ENCODE peak calls at places on chromosomes 2 and 18, in five cellular contexts. O, Y, U, G and V are unnamed samples.

GRCh38 chr18:49161627-49162026 is 210.9 kb upstream of the SMAD7 start:
- DNase-seq in O (peak; percentile 10), U (no peak), Y (no peak), G (no peak), V (no peak)

GRCh38 chr2:3913252-3913651 is 209.9 kb downstream of the DCDC2C start:
- DNase-seq in U (no peak), O (no peak), Y (no peak), G (no peak), V (no peak)

GRCh38 chr2:216379955-216380354 is 7.7 kb upstream of the MARCHF4 start:
- DNase-seq in Y (no peak), U (no peak), G (no peak), O (peak; percentile 45), V (no peak)

GRCh38 chr18:22841840-22842239 is 91.3 kb upstream of the RBBP8 start:
- DNase-seq in U (no peak), Y (no peak), G (no peak), O (no peak), V (no peak)

GRCh38 chr2:45353879-45354278 is 257.2 kb downstream of the SRBD1 start:
- DNase-seq in Y (no peak), G (peak; percentile 51), O (no peak), U (no peak), V (no peak)

GRCh38 chr2:27291865-27292264 is 9.6 kb downstream of the TRIM54 start:
- DNase-seq in G (peak; percentile 44), U (no peak), O (no peak), Y (no peak), V (no peak)

GRCh38 chr2:26692814-26693286 is 328 bp downstream of the KCNK3 start:
- DNase-seq in O (peak; percentile 83), Y (no peak), U (no peak), G (no peak), V (no peak)

GRCh38 chr18:76546282-76546572 is 51.2 kb upstream of the ZNF516 start:
- DNase-seq in O (no peak), G (no peak), Y (no peak), U (no peak), V (no peak)

GRCh38 chr18:70339915-70340314 is 51.1 kb downstream of the SOCS6 start:
- DNase-seq in G (no peak), O (no peak), Y (no peak), U (no peak), V (no peak)

GRCh38 chr18:36610716-36611115 is 218.1 kb downstream of the TPGS2 start:
- DNase-seq in Y (no peak), O (no peak), G (no peak), U (no peak), V (no peak)

GRCh38 chr2:11811036-11811654 is 64.7 kb downstream of the LPIN1 start:
- DNase-seq in Y (no peak), O (no peak), G (no peak), U (no peak), V (no peak)

GRCh38 chr2:88601302-88601701 is 26.0 kb downstream of the EIF2AK3 start:
- DNase-seq in Y (no peak), G (no peak), O (peak; percentile 28), U (no peak), V (no peak)

GRCh38 chr2:227127236-227127635 is 36.8 kb downstream of the COL4A4 start:
- DNase-seq in G (no peak), U (no peak), O (no peak), Y (no peak), V (no peak)

GRCh38 chr18:58269931-58270330 is 225.9 kb downstream of the NEDD4L start:
- DNase-seq in O (no peak), G (no peak), U (no peak), Y (no peak), V (no peak)

GRCh38 chr18:3097082-3097481 is 84.1 kb upstream of the LPIN2 start:
- DNase-seq in G (no peak), U (no peak), Y (no peak), O (no peak), V (no peak)

GRCh38 chr2:198374375-198375072 is 570.1 kb downstream of the PLCL1 start:
- DNase-seq in O (peak; percentile 12), G (peak; percentile 51), Y (no peak), U (peak; percentile 71), V (no peak)

GRCh38 chr2:20126040-20126439 is 74.6 kb upstream of the LAPTM4A start:
- DNase-seq in U (no peak), Y (no peak), G (no peak), O (no peak), V (no peak)

GRCh38 chr2:68391099-68391498 is 26.0 kb downstream of the PLEK start:
- DNase-seq in O (no peak), U (no peak), G (no peak), Y (no peak), V (no peak)

GRCh38 chr2:96739051-96739632 is 722 bp downstream of the LMAN2L start:
- DNase-seq in G (no peak), Y (no peak), U (no peak), O (no peak), V (no peak)

GRCh38 chr2:15811367-15811766 is 129.0 kb upstream of the MYCN start:
- DNase-seq in O (no peak), U (no peak), G (no peak), Y (no peak), V (no peak)
- TF ChIP-seq EP300 in O (no peak), U (no peak), G (no peak), Y (no peak), V (no peak)

DNA sequence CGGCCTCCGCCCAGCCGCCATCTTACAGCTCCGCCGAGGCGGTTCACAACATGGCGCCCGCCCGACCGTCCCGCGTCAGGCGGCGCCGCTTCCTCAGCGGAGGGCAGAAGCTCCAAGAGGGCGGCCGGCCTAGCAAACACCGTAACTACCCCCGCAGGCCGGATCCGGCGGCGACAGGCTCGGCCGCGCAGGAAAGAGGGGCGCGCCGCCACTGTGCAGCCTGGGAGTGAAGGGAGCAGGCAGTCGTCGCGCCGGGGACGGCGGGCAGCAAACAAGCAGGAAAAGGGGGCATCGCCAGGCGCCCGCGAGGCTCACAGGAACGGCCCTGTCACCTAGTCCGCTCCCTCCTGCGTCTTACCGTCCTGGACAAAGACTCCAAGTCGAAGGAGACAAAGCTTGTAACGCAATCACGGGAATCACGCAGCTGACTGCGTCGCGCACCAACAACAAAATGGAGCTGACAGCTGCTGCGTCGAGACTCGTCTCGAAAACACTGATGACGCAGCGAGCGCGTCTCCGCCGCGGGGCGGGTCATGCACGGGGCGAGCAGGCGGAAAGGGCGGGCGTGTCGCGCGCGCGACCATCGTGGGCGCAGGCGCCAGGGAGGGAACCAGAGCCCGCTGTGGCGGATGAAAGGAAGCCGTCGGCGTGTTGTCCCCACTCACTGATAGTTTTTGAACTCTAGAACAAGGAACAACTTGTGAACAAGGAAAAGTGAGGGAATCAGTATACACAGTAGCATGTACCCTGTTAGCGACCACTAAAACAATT is at the start of gene CLK1:
- DNase-seq in Y (peak; percentile 98), G (peak; percentile 89), U (peak; percentile 98), O (peak; percentile 95), V (peak; percentile 98)
- TF ChIP-seq EP300 in Y (no peak), G (peak; percentile 54), U (no peak), O (no peak), V (no peak)

DNA sequence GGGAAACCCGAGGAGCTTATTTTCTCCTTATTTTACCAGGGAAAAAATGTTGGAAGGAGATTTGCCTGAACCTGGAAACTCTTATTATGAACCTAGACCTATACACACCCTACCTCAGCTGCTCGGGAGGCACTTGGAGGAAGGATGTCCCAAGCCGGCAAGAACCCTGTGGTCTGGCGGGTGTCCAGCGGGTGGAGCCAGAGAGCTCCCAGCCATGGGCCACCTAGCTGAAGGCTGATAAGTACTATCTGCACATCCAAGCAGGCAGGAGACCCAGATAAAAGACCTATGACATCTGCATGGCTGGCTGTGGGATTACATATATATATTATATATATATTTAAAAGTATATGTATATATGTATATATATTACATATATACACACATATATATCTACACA is 1.1 kb upstream of the SLC14A1 start:
- DNase-seq in O (peak; percentile 81), G (peak; percentile 21), Y (peak; percentile 79), U (peak; percentile 77), V (peak; percentile 79)
- TF ChIP-seq EP300 in O (no peak), G (no peak), Y (no peak), U (no peak), V (no peak)

GRCh38 chr2:196137271-196137670 is 34.1 kb downstream of the STK17B start:
- DNase-seq in Y (no peak), G (no peak), U (no peak), O (no peak), V (no peak)
- TF ChIP-seq EP300 in Y (no peak), G (no peak), U (no peak), O (no peak), V (no peak)

GRCh38 chr2:110828330-110828729 is 96.0 kb downstream of the ACOXL start:
- DNase-seq in O (no peak), G (no peak), Y (no peak), U (no peak), V (no peak)
- TF ChIP-seq EP300 in O (no peak), G (no peak), Y (no peak), U (no peak), V (no peak)

DNA sequence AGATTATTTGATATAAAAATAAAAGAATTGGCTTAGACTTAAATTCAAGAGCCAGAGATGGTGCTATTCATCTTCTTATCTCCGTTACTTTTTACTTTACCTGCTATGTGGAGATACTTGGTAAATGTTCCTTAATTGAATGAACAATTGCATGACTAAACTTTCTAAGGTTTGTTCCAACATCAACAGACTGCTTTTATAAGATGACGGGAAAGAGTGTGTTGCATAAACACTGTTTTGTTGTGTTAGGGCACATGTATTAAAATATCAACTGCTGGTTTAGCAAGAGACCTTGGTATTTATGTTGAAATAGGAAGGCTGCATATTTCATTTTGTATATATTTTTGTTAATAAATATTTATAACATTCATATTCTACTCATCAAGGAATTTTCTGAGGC is 10.5 kb upstream of the NFE2L2 start:
- DNase-seq in G (no peak), Y (no peak), U (no peak), O (no peak), V (no peak)
- TF ChIP-seq EP300 in G (no peak), Y (peak; percentile 34), U (no peak), O (no peak), V (no peak)

DNA sequence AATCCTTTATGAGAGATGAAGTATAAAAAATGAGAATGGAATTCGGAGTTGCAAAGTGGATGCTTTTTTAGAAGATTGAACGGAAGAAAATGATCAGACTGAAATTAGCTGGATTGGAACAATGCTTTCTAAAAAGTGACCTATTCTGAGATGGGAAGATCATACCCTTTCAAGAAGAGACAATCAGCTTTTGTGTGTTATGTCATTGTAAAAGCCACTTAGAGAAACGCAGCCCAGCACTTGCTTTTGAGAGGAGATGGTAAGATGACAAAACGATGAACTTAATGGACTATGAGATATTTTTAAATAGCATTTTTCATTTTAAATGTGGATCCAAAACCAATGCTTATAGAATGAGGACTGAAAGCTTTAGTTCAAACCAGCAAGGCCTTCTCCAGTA is 871.4 kb upstream of the KLHL29 start:
- DNase-seq in G (no peak), U (no peak), O (no peak), Y (no peak), V (no peak)
- TF ChIP-seq EP300 in G (no peak), U (no peak), O (no peak), Y (no peak), V (no peak)